ENCODE peak calls at places on chromosomes 5 and 9, in nine cellular contexts. N is foreskin fibroblast, L is heart left ventricle, S is left lung, P is endothelial cell of umbilical vein, W is psoas muscle, C is left ventricle myocardium inferior, X is esophagus squamous epithelium, E is MM.1S. M is an unnamed sample.
A peak's percentile ranks its signal among the peaks of the same experiment; 100 is the strongest.

GRCh38 chr5:100900142-100900795 is 2.8 kb downstream of the ST8SIA4 start:
- DNase-seq in N (no peak), L (peak; percentile 38), S (peak; percentile 68), P (peak; percentile 85), W (peak; percentile 27), C (peak; percentile 26), X (peak; percentile 18), E (peak; percentile 69), M (no peak)

GRCh38 chr5:128111818-128112448 is 28.4 kb downstream of the SLC12A2 start:
- DNase-seq in N (peak; percentile 29), L (no peak), S (no peak), P (peak; percentile 11), W (no peak), C (no peak), X (no peak), E (no peak), M (no peak)

GRCh38 chr9:93828331-93829097 is 126.6 kb downstream of the BARX1 start:
- DNase-seq in N (no peak), L (no peak), S (peak; percentile 41), P (no peak), W (no peak), C (no peak), X (no peak), E (no peak), M (no peak)

GRCh38 chr5:39547548-39548154 is 122.9 kb upstream of the DAB2 start:
- DNase-seq in N (peak; percentile 33), L (peak; percentile 62), S (no peak), P (peak; percentile 85), W (no peak), C (no peak), X (no peak), E (peak; percentile 69), M (no peak)

GRCh38 chr5:73938280-73938937 is 312.4 kb downstream of the ARHGEF28 start:
- DNase-seq in N (peak; percentile 85), L (no peak), S (no peak), P (peak; percentile 55), W (no peak), C (no peak), X (no peak), E (no peak), M (no peak)

GRCh38 chr9:22975921-22976320 is 529.3 kb downstream of the DMRTA1 start:
- DNase-seq in N (no peak), L (no peak), S (no peak), P (peak; percentile 25), W (no peak), C (no peak), X (no peak), E (no peak), M (no peak)

GRCh38 chr9:78122631-78123030 is 91.0 kb upstream of the GNAQ start:
- DNase-seq in N (no peak), L (no peak), S (no peak), P (no peak), W (no peak), C (no peak), X (no peak), E (no peak), M (no peak)

GRCh38 chr5:109668668-109669422 is 20.9 kb upstream of the MAN2A1 start:
- DNase-seq in N (no peak), L (no peak), S (no peak), P (peak; percentile 6), W (no peak), C (no peak), X (no peak), E (peak; percentile 37), M (no peak)

GRCh38 chr9:99491408-99492259 is 269.6 kb downstream of the SEC61B start:
- DNase-seq in N (peak; percentile 36), L (no peak), S (no peak), P (no peak), W (no peak), C (no peak), X (no peak), E (peak; percentile 7), M (no peak)

GRCh38 chr9:85444243-85444642 is 297.5 kb downstream of the AGTPBP1 start:
- DNase-seq in N (no peak), L (no peak), S (no peak), P (no peak), W (no peak), C (no peak), X (no peak), E (no peak), M (no peak)

GRCh38 chr9:113632776-113633590 is 169.5 kb downstream of the RGS3 start:
- DNase-seq in N (peak; percentile 71), L (no peak), S (peak; percentile 23), P (no peak), W (no peak), C (no peak), X (no peak), E (no peak), M (no peak)

GRCh38 chr5:62154758-62155157 is 151.2 kb upstream of the KIF2A start:
- DNase-seq in N (no peak), L (no peak), S (no peak), P (no peak), W (no peak), C (no peak), X (no peak), E (no peak), M (no peak)
- TF ChIP-seq CTCF in N (no peak), L (no peak), S (no peak), P (no peak), W (no peak), C (no peak), X (no peak), E (no peak), M (no peak)

GRCh38 chr5:168270446-168270845 is 21.0 kb upstream of the WWC1 start:
- DNase-seq in N (no peak), L (no peak), S (no peak), P (no peak), W (no peak), C (no peak), X (no peak), E (no peak), M (no peak)

GRCh38 chr5:168269950-168270349 is 21.5 kb upstream of the WWC1 start:
- DNase-seq in N (no peak), L (no peak), S (no peak), P (no peak), W (no peak), C (no peak), X (no peak), E (peak; percentile 86), M (no peak)

GRCh38 chr5:168266016-168266415 is 25.4 kb upstream of the WWC1 start:
- DNase-seq in N (no peak), L (peak; percentile 29), S (no peak), P (no peak), W (no peak), C (peak; percentile 57), X (no peak), E (no peak), M (no peak)

GRCh38 chr5:168273056-168273980 is 18.1 kb upstream of the WWC1 start:
- DNase-seq in N (no peak), L (no peak), S (no peak), P (no peak), W (no peak), C (no peak), X (no peak), E (no peak), M (no peak)

DNA sequence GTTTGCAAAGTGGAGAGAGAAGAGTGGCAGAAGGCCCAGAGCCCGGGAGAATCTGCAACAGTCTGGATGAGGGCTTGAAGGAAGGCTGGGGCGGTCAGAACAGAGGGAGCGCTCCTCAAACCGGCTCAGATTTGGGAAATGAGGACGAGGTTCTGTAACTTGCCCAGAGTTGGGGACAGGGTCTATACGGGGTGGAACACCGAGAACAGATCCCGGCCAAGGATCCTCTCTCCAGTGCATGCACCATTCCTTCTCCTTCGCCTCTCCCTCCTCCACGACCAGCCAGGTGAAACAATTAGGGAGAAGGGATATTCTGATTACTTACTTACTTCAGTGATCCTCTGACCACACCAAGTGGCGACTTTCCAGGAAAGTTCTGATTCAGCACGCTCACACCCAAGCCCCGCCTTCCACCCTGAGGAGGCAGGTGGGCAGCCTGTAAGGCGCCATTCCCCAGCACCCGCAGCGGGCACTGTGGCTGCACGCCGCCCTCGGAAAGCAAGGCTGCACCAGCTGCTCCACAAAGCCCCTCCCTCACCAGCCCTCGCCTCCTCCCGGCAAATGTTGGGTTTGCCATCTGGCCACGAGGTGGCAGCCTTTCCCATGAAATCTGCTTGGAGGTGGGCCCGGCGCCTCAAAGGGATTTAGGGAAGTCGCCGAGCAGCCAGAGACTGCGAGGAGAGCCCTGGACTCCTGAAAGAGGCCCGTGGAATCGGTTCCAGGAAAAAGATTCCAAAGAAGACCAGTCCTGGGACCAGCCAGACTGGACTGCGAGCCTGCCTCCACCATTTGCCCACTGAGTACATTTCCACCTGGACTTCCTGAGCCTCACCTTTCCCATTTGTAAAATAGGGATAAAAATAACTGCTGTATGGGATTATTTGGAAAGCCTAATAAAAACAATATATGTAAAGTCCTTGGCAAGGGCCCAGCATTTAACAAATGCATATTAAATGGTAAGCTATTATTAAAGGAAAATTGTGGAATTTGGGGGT is 22.2 kb upstream of the WWC1 start:
- DNase-seq in N (peak; percentile 68), L (peak; percentile 80), S (peak; percentile 93), P (peak; percentile 87), W (peak; percentile 75), C (peak; percentile 80), X (no peak), E (peak; percentile 78), M (peak; percentile 68)
- H3K4me3 ChIP-seq in N (peak overlapping the region; percentile 35), L (no peak overlapping the region), S (peak overlapping the region; percentile 29), P (no peak overlapping the region), W (peak overlapping the region; percentile 40), C (peak overlapping the region; percentile 60), X (peak overlapping the region; percentile 38), E (peak overlapping the region; percentile 55), M (peak overlapping the region; percentile 40)

GRCh38 chr9:34124923-34125322 is 1.6 kb downstream of the DCAF12 start:
- DNase-seq in N (no peak), L (no peak), S (no peak), P (no peak), W (no peak), C (no peak), X (no peak), E (no peak), M (no peak)

GRCh38 chr9:34121996-34122395 is 4.5 kb downstream of the DCAF12 start:
- DNase-seq in N (no peak), L (no peak), S (no peak), P (no peak), W (no peak), C (no peak), X (no peak), E (no peak), M (no peak)

GRCh38 chr9:34123682-34124081 is 2.8 kb downstream of the DCAF12 start:
- DNase-seq in N (no peak), L (peak; percentile 31), S (no peak), P (no peak), W (no peak), C (no peak), X (no peak), E (peak; percentile 45), M (peak; percentile 44)

GRCh38 chr9:34125681-34126206 is 754 bp downstream of the DCAF12 start:
- DNase-seq in N (peak; percentile 15), L (no peak), S (no peak), P (no peak), W (no peak), C (no peak), X (no peak), E (peak; percentile 7), M (no peak)

GRCh38 chr9:34124103-34124502 is 2.4 kb downstream of the DCAF12 start:
- DNase-seq in N (no peak), L (no peak), S (no peak), P (no peak), W (no peak), C (no peak), X (no peak), E (no peak), M (no peak)
- TF ChIP-seq CTCF in N (no peak), L (no peak), S (no peak), P (no peak), W (no peak), C (no peak), X (no peak), E (no peak), M (no peak)

GRCh38 chr5:80863708-80864107 is 96.5 kb upstream of the RASGRF2 start:
- DNase-seq in N (no peak), L (no peak), S (no peak), P (no peak), W (no peak), C (no peak), X (no peak), E (no peak), M (no peak)
- H3K4me3 ChIP-seq in N (no peak overlapping the region), L (no peak overlapping the region), S (no peak overlapping the region), P (no peak overlapping the region), W (no peak overlapping the region), C (no peak overlapping the region), X (no peak overlapping the region), E (no peak overlapping the region), M (no peak overlapping the region)

M was measured in GM06990.